ENCODE peak calls at places on chromosomes 12 and 14, in eight cellular contexts. Q is PC-9, Y is heart right ventricle, L is psoas muscle, K is fibroblast of lung, I is GM23338, H is endodermal cell, F is PC-3. P is an unnamed sample.

GRCh38 chr12:54421873-54422250 is 2.8 kb upstream of the ITGA5 start:
- DNase-seq in H (peak; percentile 45), L (no peak), F (no peak), I (no peak), Q (peak; percentile 33), K (no peak), Y (no peak), P (no peak)

GRCh38 chr12:40989785-40990184 is 198.3 kb upstream of the PDZRN4 start:
- DNase-seq in L (no peak), Y (no peak), K (no peak), F (no peak), H (no peak), Q (no peak), I (no peak), P (no peak)

GRCh38 chr14:31320216-31320615 is 100.1 kb downstream of the HEATR5A start:
- DNase-seq in K (no peak), I (no peak), Q (no peak), L (peak; percentile 90), F (no peak), Y (peak; percentile 58), H (no peak), P (no peak)

GRCh38 chr14:78345346-78345745 is 175.2 kb downstream of the NRXN3 start:
- DNase-seq in F (no peak), Q (no peak), L (no peak), K (no peak), I (no peak), H (no peak), Y (no peak), P (no peak)

GRCh38 chr14:38862381-38862780 is 240.7 kb downstream of the SEC23A start:
- DNase-seq in Y (no peak), F (no peak), Q (no peak), L (no peak), H (no peak), I (no peak), K (no peak), P (no peak)

GRCh38 chr14:105073720-105074600 is 8.7 kb upstream of the GPR132 start:
- DNase-seq in K (no peak), Q (no peak), F (no peak), L (no peak), I (no peak), Y (no peak), H (no peak), P (no peak)

GRCh38 chr12:93968928-93969327 is 179.4 kb upstream of the PLXNC1 start:
- DNase-seq in K (no peak), F (no peak), Q (no peak), L (no peak), Y (no peak), I (no peak), H (no peak), P (no peak)

GRCh38 chr14:53640695-53641094 is 315.9 kb downstream of the BMP4 start:
- DNase-seq in Q (no peak), L (no peak), Y (no peak), I (no peak), F (peak; percentile 26), K (peak; percentile 47), H (no peak), P (peak; percentile 94)

GRCh38 chr12:132248439-132249157 is 80.8 kb downstream of the GALNT9 start:
- DNase-seq in L (no peak), K (no peak), F (peak; percentile 10), H (no peak), Y (no peak), Q (no peak), I (no peak), P (no peak)

DNA sequence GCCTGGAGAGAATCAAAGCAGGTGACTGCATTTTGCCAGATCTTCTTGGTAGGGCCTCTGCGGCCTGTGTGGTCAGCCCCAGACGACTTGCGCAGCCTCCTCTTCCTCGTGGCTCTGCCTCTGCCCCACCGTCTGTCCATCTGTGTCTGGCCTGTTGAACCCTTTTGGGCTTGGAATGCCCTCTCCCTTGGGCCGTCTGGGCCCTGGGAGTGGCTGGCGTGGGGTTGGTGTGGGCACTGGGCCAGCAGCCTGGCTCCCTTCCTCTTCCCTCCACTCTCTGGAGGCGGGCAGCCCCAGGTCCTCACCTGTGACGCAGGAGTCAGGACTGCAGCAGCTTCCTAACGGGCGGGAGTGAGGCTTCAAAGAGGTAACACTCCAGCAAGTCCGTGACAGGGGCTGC is 9.7 kb upstream of the CCDC197 start:
- DNase-seq in H (no peak), Q (no peak), Y (peak; percentile 52), L (peak; percentile 74), K (no peak), F (no peak), I (peak; percentile 24), P (no peak)
- H3K4me1 ChIP-seq in H (peaks cover 11% of the 10 kb centered on the region), Q (peaks cover 11% of the 10 kb centered on the region), Y (peaks cover 54% of the 10 kb centered on the region), L (peaks cover 37% of the 10 kb centered on the region), K (peaks cover 4% of the 10 kb centered on the region), F (peaks cover 2% of the 10 kb centered on the region), I (no peaks in the 10 kb centered on the region), P (no peaks in the 10 kb centered on the region)

DNA sequence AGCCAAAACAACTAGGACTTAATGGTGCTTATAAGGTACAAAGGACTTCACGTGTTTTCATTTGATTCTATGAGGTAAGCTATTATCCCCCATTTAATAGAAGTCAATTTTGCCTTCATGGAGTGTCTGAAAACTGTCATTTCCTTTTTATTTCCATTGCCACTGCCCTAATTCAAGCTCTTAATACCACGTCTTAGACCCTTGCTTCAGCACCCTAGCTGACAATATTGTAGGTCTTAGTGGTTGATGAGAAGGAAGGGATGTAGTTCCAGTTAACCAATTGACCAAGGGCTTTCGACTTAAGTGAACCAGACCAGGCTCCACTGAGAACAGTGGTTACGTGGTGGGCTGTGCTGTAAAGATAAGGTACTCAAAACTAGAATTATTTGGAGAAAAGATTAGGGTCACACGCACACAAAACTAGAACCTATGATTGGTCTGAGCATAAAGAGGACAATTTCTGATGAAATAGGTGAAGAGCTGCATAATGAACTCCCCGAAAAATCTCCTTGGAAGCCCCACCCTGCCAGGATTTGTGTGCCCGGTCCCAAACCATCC is 9.6 kb upstream of the ASIC1 start:
- DNase-seq in H (no peak), K (no peak), Y (no peak), F (no peak), Q (no peak), L (no peak), I (no peak), P (no peak)
- H3K4me1 ChIP-seq in H (no peaks in the 10 kb centered on the region), K (no peaks in the 10 kb centered on the region), Y (peaks cover 15% of the 10 kb centered on the region), F (no peaks in the 10 kb centered on the region), Q (no peaks in the 10 kb centered on the region), L (no peaks in the 10 kb centered on the region), I (peaks cover 8% of the 10 kb centered on the region), P (no peaks in the 10 kb centered on the region)

GRCh38 chr14:101962503-101962874 is 1.9 kb upstream of the DYNC1H1 start:
- DNase-seq in F (peak; percentile 86), I (no peak), K (peak; percentile 92), H (no peak), L (peak; percentile 77), Q (peak; percentile 68), Y (peak; percentile 68), P (no peak)
- H3K4me1 ChIP-seq in F (peaks cover 27% of the 10 kb centered on the region), I (peaks cover 12% of the 10 kb centered on the region), K (peaks cover 21% of the 10 kb centered on the region), H (no peaks in the 10 kb centered on the region), L (peaks cover 26% of the 10 kb centered on the region), Q (peaks cover 46% of the 10 kb centered on the region), Y (peaks cover 52% of the 10 kb centered on the region), P (peaks cover 22% of the 10 kb centered on the region)

DNA sequence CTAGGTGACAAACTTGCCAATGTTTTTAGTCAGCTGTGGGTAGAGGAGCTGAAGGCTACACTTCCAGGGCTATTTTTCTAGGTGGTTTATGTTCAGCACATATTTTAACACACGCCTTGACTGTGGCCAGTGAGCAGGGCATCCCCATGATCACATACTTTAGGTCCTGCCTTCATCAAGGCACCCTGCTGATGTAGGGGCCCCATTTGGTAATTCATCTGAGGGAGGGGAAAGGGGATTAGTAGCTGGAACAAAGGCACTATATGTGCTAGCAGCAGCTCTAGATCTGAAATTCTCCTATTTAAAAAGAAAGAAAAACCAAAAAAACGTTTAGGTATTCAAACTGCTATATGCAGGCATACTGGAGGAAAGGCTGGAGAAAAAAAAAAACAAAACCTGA is 14.5 kb downstream of the EGLN3 start:
- DNase-seq in Q (no peak), F (no peak), I (no peak), L (no peak), H (peak; percentile 54), K (no peak), Y (no peak), P (no peak)
- H3K4me1 ChIP-seq in Q (peaks cover 45% of the 10 kb centered on the region), F (peaks cover 27% of the 10 kb centered on the region), I (peaks cover 85% of the 10 kb centered on the region), L (peaks cover 68% of the 10 kb centered on the region), H (peaks cover 27% of the 10 kb centered on the region), K (no peaks in the 10 kb centered on the region), Y (peaks cover 96% of the 10 kb centered on the region), P (no peaks in the 10 kb centered on the region)

DNA sequence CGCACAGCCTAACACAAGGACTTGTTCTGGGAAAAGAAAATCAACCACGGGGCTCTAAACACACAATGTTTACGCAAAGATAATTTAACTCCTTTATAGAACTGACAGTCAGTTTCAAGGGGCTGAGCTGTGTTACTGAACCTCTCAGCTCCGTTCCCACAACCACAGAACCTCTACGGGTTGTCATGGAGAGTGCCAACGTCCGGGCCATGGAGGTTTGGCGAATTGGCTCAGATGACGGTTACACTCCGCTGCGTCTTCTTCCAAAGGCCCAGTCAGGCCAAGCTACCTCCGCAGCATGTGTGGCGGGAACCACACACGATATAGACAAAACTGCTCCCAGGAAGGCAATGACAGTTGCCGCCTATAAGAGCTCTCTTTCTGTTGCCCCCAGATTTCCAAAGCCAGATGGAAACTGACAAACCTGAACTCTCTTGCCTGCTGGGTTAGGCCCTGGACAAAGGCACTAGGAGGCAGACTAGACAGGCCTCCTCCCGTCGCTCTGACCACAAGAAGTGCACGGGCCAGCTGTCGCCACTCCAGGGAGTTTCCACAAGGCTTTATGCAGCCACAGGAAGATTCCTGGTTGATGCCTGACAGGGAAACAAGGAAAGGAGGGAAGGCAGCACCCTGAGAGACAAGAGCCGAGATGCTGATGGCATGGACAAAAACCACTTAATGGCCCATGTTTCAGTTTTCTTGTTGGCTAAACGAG is 30.3 kb downstream of the CCDC88C start:
- DNase-seq in F (no peak), I (no peak), K (peak; percentile 42), H (no peak), Q (no peak), L (peak; percentile 26), Y (no peak), P (peak; percentile 48)
- H3K4me1 ChIP-seq in F (peaks cover 15% of the 10 kb centered on the region), I (peaks cover 28% of the 10 kb centered on the region), K (no peaks in the 10 kb centered on the region), H (peaks cover 15% of the 10 kb centered on the region), Q (peaks cover 21% of the 10 kb centered on the region), L (no peaks in the 10 kb centered on the region), Y (peaks cover 10% of the 10 kb centered on the region), P (peaks cover 4% of the 10 kb centered on the region)

DNA sequence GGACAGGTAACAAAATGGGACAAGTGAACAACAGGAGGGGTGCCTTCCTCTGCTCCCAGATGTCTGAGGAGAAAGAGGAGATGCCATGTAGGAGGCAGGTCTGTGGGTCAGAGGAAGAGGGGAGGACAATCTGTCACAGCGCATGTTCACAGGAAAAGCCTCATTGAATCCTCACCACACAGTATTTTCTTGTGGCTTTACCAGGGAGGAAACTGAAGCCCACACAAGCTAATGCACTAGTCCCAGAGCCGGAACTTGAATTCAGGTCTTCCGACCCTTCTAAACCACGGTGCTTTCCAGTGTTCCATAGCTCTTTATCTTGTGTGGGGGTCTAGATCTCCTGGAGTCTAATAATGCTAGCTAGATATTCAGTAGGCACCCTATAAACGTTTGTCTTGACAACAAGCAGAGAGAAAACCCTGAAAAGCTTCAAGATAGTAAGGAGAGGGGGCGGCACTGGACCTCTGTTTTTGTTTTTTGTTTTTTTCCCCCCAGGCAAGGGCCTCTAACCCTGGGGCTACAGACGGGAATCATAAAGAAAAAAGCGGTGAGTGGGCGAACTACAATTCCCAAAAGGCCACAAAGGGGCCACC is 374 bp upstream of the SHMT2 start:
- DNase-seq in Y (no peak), H (no peak), Q (no peak), F (no peak), L (no peak), K (no peak), I (no peak), P (no peak)
- H3K4me1 ChIP-seq in Y (peaks cover 47% of the 10 kb centered on the region), H (peaks cover 10% of the 10 kb centered on the region), Q (peaks cover 30% of the 10 kb centered on the region), F (peaks cover 19% of the 10 kb centered on the region), L (peaks cover 12% of the 10 kb centered on the region), K (peaks cover 29% of the 10 kb centered on the region), I (peaks cover 39% of the 10 kb centered on the region), P (no peaks in the 10 kb centered on the region)

P was measured in foreskin keratinocyte.